ENCODE peak calls at places on chromosome 2, in eight cellular contexts. One of them, this sample, is unnamed.

GRCh38 chr2:144683063-144683740 is 163.3 kb upstream of the ZEB2 start:
- DNase-seq in amniotic stem cell: no peak
- DNase-seq in GOT3: no peak
- DNase-seq in A549: no peak
- DNase-seq in AG08395: no peak
- DNase-seq in CD8-positive, alpha-beta T cell: no peak
- DNase-seq in KBM-7: no peak
- DNase-seq in HS-5: no peak
- DNase-seq in this sample: no peak

GRCh38 chr2:234137400-234138014 is 87.0 kb downstream of the SPP2 start:
- DNase-seq in amniotic stem cell: no peak
- DNase-seq in GOT3: no peak
- DNase-seq in A549: peak; percentile 21
- DNase-seq in AG08395: no peak
- DNase-seq in CD8-positive, alpha-beta T cell: no peak
- DNase-seq in KBM-7: no peak
- DNase-seq in HS-5: peak; percentile 26
- DNase-seq in this sample: no peak

GRCh38 chr2:100592226-100592625 is 29.4 kb downstream of the PDCL3 start:
- DNase-seq in amniotic stem cell: no peak
- DNase-seq in GOT3: no peak
- DNase-seq in A549: no peak
- DNase-seq in AG08395: no peak
- DNase-seq in CD8-positive, alpha-beta T cell: no peak
- DNase-seq in KBM-7: peak; percentile 35
- DNase-seq in HS-5: peak; percentile 32
- DNase-seq in this sample: no peak

GRCh38 chr2:96099861-96100798 is 16.2 kb downstream of the ADRA2B start:
- DNase-seq in amniotic stem cell: no peak
- DNase-seq in GOT3: no peak
- DNase-seq in A549: no peak
- DNase-seq in AG08395: no peak
- DNase-seq in CD8-positive, alpha-beta T cell: no peak
- DNase-seq in KBM-7: peak; percentile 35
- DNase-seq in HS-5: no peak
- DNase-seq in this sample: no peak

GRCh38 chr2:9335322-9335754 is 88.0 kb downstream of the ITGB1BP1 start:
- DNase-seq in amniotic stem cell: no peak
- DNase-seq in GOT3: no peak
- DNase-seq in A549: no peak
- DNase-seq in AG08395: no peak
- DNase-seq in CD8-positive, alpha-beta T cell: no peak
- DNase-seq in KBM-7: no peak
- DNase-seq in HS-5: no peak
- DNase-seq in this sample: no peak

GRCh38 chr2:25341753-25342371 is at the start of gene DNMT3A:
- DNase-seq in amniotic stem cell: no peak
- DNase-seq in GOT3: no peak
- DNase-seq in A549: no peak
- DNase-seq in AG08395: peak; percentile 75
- DNase-seq in CD8-positive, alpha-beta T cell: no peak
- DNase-seq in KBM-7: no peak
- DNase-seq in HS-5: no peak
- DNase-seq in this sample: no peak

GRCh38 chr2:132774189-132774588 is 104.2 kb upstream of the LYPD1 start:
- DNase-seq in amniotic stem cell: peak; percentile 5
- DNase-seq in GOT3: no peak
- DNase-seq in A549: no peak
- DNase-seq in AG08395: no peak
- DNase-seq in CD8-positive, alpha-beta T cell: no peak
- DNase-seq in KBM-7: no peak
- DNase-seq in HS-5: no peak
- DNase-seq in this sample: no peak

GRCh38 chr2:98390571-98391476 is 44.6 kb downstream of the CNGA3 start:
- DNase-seq in amniotic stem cell: no peak
- DNase-seq in GOT3: no peak
- DNase-seq in A549: no peak
- DNase-seq in AG08395: no peak
- DNase-seq in CD8-positive, alpha-beta T cell: no peak
- DNase-seq in KBM-7: no peak
- DNase-seq in HS-5: no peak
- DNase-seq in this sample: no peak

GRCh38 chr2:182763311-182763912 is 47.4 kb downstream of the DNAJC10 start:
- DNase-seq in amniotic stem cell: no peak
- DNase-seq in GOT3: no peak
- DNase-seq in A549: peak; percentile 15
- DNase-seq in AG08395: peak; percentile 18
- DNase-seq in CD8-positive, alpha-beta T cell: no peak
- DNase-seq in KBM-7: peak; percentile 32
- DNase-seq in HS-5: no peak
- DNase-seq in this sample: no peak

GRCh38 chr2:186887107-186888090 is 38.4 kb upstream of the ZSWIM2 start:
- DNase-seq in amniotic stem cell: no peak
- DNase-seq in GOT3: no peak
- DNase-seq in A549: no peak
- DNase-seq in AG08395: peak; percentile 8
- DNase-seq in CD8-positive, alpha-beta T cell: no peak
- DNase-seq in KBM-7: peak; percentile 71
- DNase-seq in HS-5: no peak
- DNase-seq in this sample: peak; percentile 17

GRCh38 chr2:28530785-28531184 is 34.9 kb downstream of the PLB1 start:
- DNase-seq in amniotic stem cell: no peak
- DNase-seq in GOT3: no peak
- DNase-seq in A549: no peak
- DNase-seq in AG08395: no peak
- DNase-seq in CD8-positive, alpha-beta T cell: no peak
- DNase-seq in KBM-7: no peak
- DNase-seq in HS-5: no peak
- DNase-seq in this sample: no peak

GRCh38 chr2:80947601-80948130 is 643.1 kb upstream of the LRRTM1 start:
- DNase-seq in amniotic stem cell: no peak
- DNase-seq in GOT3: no peak
- DNase-seq in A549: no peak
- DNase-seq in AG08395: no peak
- DNase-seq in CD8-positive, alpha-beta T cell: no peak
- DNase-seq in KBM-7: no peak
- DNase-seq in HS-5: no peak
- DNase-seq in this sample: no peak

GRCh38 chr2:74025971-74026612 is 41.4 kb downstream of the TET3 start:
- DNase-seq in amniotic stem cell: no peak
- DNase-seq in GOT3: no peak
- DNase-seq in A549: no peak
- DNase-seq in AG08395: no peak
- DNase-seq in CD8-positive, alpha-beta T cell: no peak
- DNase-seq in KBM-7: no peak
- DNase-seq in HS-5: no peak
- DNase-seq in this sample: no peak

GRCh38 chr2:68385232-68385906 is 20.3 kb downstream of the PLEK start:
- DNase-seq in amniotic stem cell: no peak
- DNase-seq in GOT3: no peak
- DNase-seq in A549: no peak
- DNase-seq in AG08395: no peak
- DNase-seq in CD8-positive, alpha-beta T cell: no peak
- DNase-seq in KBM-7: peak; percentile 73
- DNase-seq in HS-5: no peak
- DNase-seq in this sample: no peak

GRCh38 chr2:199011908-199012307 is 445.8 kb downstream of the SATB2 start:
- DNase-seq in amniotic stem cell: no peak
- DNase-seq in GOT3: no peak
- DNase-seq in A549: no peak
- DNase-seq in AG08395: no peak
- DNase-seq in CD8-positive, alpha-beta T cell: no peak
- DNase-seq in KBM-7: no peak
- DNase-seq in HS-5: no peak
- DNase-seq in this sample: no peak

GRCh38 chr2:150484461-150484931 is 3.0 kb downstream of the RND3 start:
- DNase-seq in amniotic stem cell: no peak
- DNase-seq in GOT3: no peak
- DNase-seq in A549: no peak
- DNase-seq in AG08395: no peak
- DNase-seq in CD8-positive, alpha-beta T cell: no peak
- DNase-seq in KBM-7: no peak
- DNase-seq in HS-5: no peak
- DNase-seq in this sample: peak; percentile 12

GRCh38 chr2:211077216-211077764 is 520.9 kb downstream of the CPS1 start:
- DNase-seq in amniotic stem cell: no peak
- DNase-seq in GOT3: no peak
- DNase-seq in A549: no peak
- DNase-seq in AG08395: no peak
- DNase-seq in CD8-positive, alpha-beta T cell: no peak
- DNase-seq in KBM-7: no peak
- DNase-seq in HS-5: no peak
- DNase-seq in this sample: no peak

GRCh38 chr2:172311921-172312345 is 115.5 kb upstream of the ITGA6 start:
- DNase-seq in amniotic stem cell: no peak
- DNase-seq in GOT3: peak; percentile 10
- DNase-seq in A549: no peak
- DNase-seq in AG08395: no peak
- DNase-seq in CD8-positive, alpha-beta T cell: no peak
- DNase-seq in KBM-7: no peak
- DNase-seq in HS-5: no peak
- DNase-seq in this sample: no peak

GRCh38 chr2:235765181-235765820 is 271.5 kb downstream of the AGAP1 start:
- DNase-seq in amniotic stem cell: no peak
- DNase-seq in GOT3: peak; percentile 28
- DNase-seq in A549: peak; percentile 8
- DNase-seq in AG08395: peak; percentile 80
- DNase-seq in CD8-positive, alpha-beta T cell: no peak
- DNase-seq in KBM-7: no peak
- DNase-seq in HS-5: peak; percentile 82
- DNase-seq in this sample: peak; percentile 46

GRCh38 chr2:215717627-215718412 is 282.0 kb upstream of the FN1 start:
- DNase-seq in amniotic stem cell: no peak
- DNase-seq in GOT3: no peak
- DNase-seq in A549: no peak
- DNase-seq in AG08395: no peak
- DNase-seq in CD8-positive, alpha-beta T cell: no peak
- DNase-seq in KBM-7: no peak
- DNase-seq in HS-5: no peak
- DNase-seq in this sample: no peak

GRCh38 chr2:58237741-58238140 is 3.4 kb downstream of the FANCL start:
- DNase-seq in amniotic stem cell: no peak
- DNase-seq in GOT3: no peak
- DNase-seq in A549: no peak
- DNase-seq in AG08395: no peak
- DNase-seq in CD8-positive, alpha-beta T cell: no peak
- DNase-seq in KBM-7: peak; percentile 35
- DNase-seq in HS-5: no peak
- DNase-seq in this sample: no peak